ENCODE peak calls at places on chromosomes 5 and 9, in nine cellular contexts. One of them, this sample, is unnamed.

GRCh38 chr9:137446851-137447471 is 5.8 kb upstream of the ENTPD8 start:
- DNase-seq in prostate gland: no peak
- DNase-seq in heart left ventricle: no peak
- DNase-seq in NCI-H1930: no peak
- DNase-seq in GM12865: no peak
- DNase-seq in NCI-H1105: no peak
- DNase-seq in aorta: peak
- DNase-seq in stimulated activated CD4-positive, alpha-beta T cell treated with anti-CD3 and anti-CD28 coated beads, Interleukin-2, amount 100 ng/mL, for 48 hours: no peak
- DNase-seq in NCI-H345: no peak
- DNase-seq in this sample: peak

GRCh38 chr9:117679425-117679824 is 24.8 kb upstream of the TLR4 start:
- DNase-seq in prostate gland: no peak
- DNase-seq in heart left ventricle: no peak
- DNase-seq in NCI-H1930: no peak
- DNase-seq in GM12865: no peak
- DNase-seq in NCI-H1105: no peak
- DNase-seq in aorta: no peak
- DNase-seq in stimulated activated CD4-positive, alpha-beta T cell treated with anti-CD3 and anti-CD28 coated beads, Interleukin-2, amount 100 ng/mL, for 48 hours: no peak
- DNase-seq in NCI-H345: no peak
- DNase-seq in this sample: no peak

GRCh38 chr9:6897831-6898230 is 140.1 kb downstream of the KDM4C start:
- DNase-seq in prostate gland: no peak
- DNase-seq in heart left ventricle: no peak
- DNase-seq in NCI-H1930: no peak
- DNase-seq in GM12865: no peak
- DNase-seq in NCI-H1105: no peak
- DNase-seq in aorta: no peak
- DNase-seq in stimulated activated CD4-positive, alpha-beta T cell treated with anti-CD3 and anti-CD28 coated beads, Interleukin-2, amount 100 ng/mL, for 48 hours: no peak
- DNase-seq in NCI-H345: no peak
- DNase-seq in this sample: no peak

GRCh38 chr5:1171340-1171941 is 30.0 kb upstream of the SLC6A19 start:
- DNase-seq in prostate gland: no peak
- DNase-seq in heart left ventricle: no peak
- DNase-seq in NCI-H1930: no peak
- DNase-seq in GM12865: no peak
- DNase-seq in NCI-H1105: no peak
- DNase-seq in aorta: peak
- DNase-seq in stimulated activated CD4-positive, alpha-beta T cell treated with anti-CD3 and anti-CD28 coated beads, Interleukin-2, amount 100 ng/mL, for 48 hours: no peak
- DNase-seq in NCI-H345: no peak
- DNase-seq in this sample: peak

GRCh38 chr5:168022761-168023160 is 268.7 kb upstream of the WWC1 start:
- DNase-seq in prostate gland: no peak
- DNase-seq in heart left ventricle: no peak
- DNase-seq in NCI-H1930: no peak
- DNase-seq in GM12865: no peak
- DNase-seq in NCI-H1105: no peak
- DNase-seq in aorta: no peak
- DNase-seq in stimulated activated CD4-positive, alpha-beta T cell treated with anti-CD3 and anti-CD28 coated beads, Interleukin-2, amount 100 ng/mL, for 48 hours: no peak
- DNase-seq in NCI-H345: no peak
- DNase-seq in this sample: peak

GRCh38 chr5:158152151-158152550 is 293.2 kb upstream of the CLINT1 start:
- DNase-seq in prostate gland: no peak
- DNase-seq in heart left ventricle: no peak
- DNase-seq in NCI-H1930: no peak
- DNase-seq in GM12865: no peak
- DNase-seq in NCI-H1105: no peak
- DNase-seq in aorta: no peak
- DNase-seq in stimulated activated CD4-positive, alpha-beta T cell treated with anti-CD3 and anti-CD28 coated beads, Interleukin-2, amount 100 ng/mL, for 48 hours: no peak
- DNase-seq in NCI-H345: no peak
- DNase-seq in this sample: no peak

GRCh38 chr5:141345327-141345726 is 1.7 kb downstream of the PCDHGA3 start:
- DNase-seq in prostate gland: no peak
- DNase-seq in heart left ventricle: no peak
- DNase-seq in NCI-H1930: no peak
- DNase-seq in GM12865: no peak
- DNase-seq in NCI-H1105: no peak
- DNase-seq in aorta: no peak
- DNase-seq in stimulated activated CD4-positive, alpha-beta T cell treated with anti-CD3 and anti-CD28 coated beads, Interleukin-2, amount 100 ng/mL, for 48 hours: no peak
- DNase-seq in NCI-H345: no peak
- DNase-seq in this sample: no peak

GRCh38 chr5:1228121-1228520 is 2.9 kb downstream of the SLC6A18 start:
- DNase-seq in prostate gland: no peak
- DNase-seq in heart left ventricle: no peak
- DNase-seq in NCI-H1930: no peak
- DNase-seq in GM12865: no peak
- DNase-seq in NCI-H1105: no peak
- DNase-seq in aorta: no peak
- DNase-seq in stimulated activated CD4-positive, alpha-beta T cell treated with anti-CD3 and anti-CD28 coated beads, Interleukin-2, amount 100 ng/mL, for 48 hours: no peak
- DNase-seq in NCI-H345: no peak
- DNase-seq in this sample: no peak

GRCh38 chr5:138850854-138851253 is 24.3 kb downstream of the LRRTM2 start:
- DNase-seq in prostate gland: no peak
- DNase-seq in heart left ventricle: no peak
- DNase-seq in NCI-H1930: no peak
- DNase-seq in GM12865: no peak
- DNase-seq in NCI-H1105: no peak
- DNase-seq in aorta: no peak
- DNase-seq in stimulated activated CD4-positive, alpha-beta T cell treated with anti-CD3 and anti-CD28 coated beads, Interleukin-2, amount 100 ng/mL, for 48 hours: no peak
- DNase-seq in NCI-H345: no peak
- DNase-seq in this sample: no peak

GRCh38 chr9:107739601-107740082 is 250.1 kb upstream of the KLF4 start:
- DNase-seq in prostate gland: peak
- DNase-seq in heart left ventricle: peak
- DNase-seq in NCI-H1930: no peak
- DNase-seq in GM12865: no peak
- DNase-seq in NCI-H1105: no peak
- DNase-seq in aorta: peak
- DNase-seq in stimulated activated CD4-positive, alpha-beta T cell treated with anti-CD3 and anti-CD28 coated beads, Interleukin-2, amount 100 ng/mL, for 48 hours: no peak
- DNase-seq in NCI-H345: no peak
- DNase-seq in this sample: peak

GRCh38 chr9:127131871-127132270 is 9.4 kb upstream of the ANGPTL2 start:
- DNase-seq in prostate gland: no peak
- DNase-seq in heart left ventricle: peak
- DNase-seq in NCI-H1930: no peak
- DNase-seq in GM12865: no peak
- DNase-seq in NCI-H1105: no peak
- DNase-seq in aorta: no peak
- DNase-seq in stimulated activated CD4-positive, alpha-beta T cell treated with anti-CD3 and anti-CD28 coated beads, Interleukin-2, amount 100 ng/mL, for 48 hours: no peak
- DNase-seq in NCI-H345: no peak
- DNase-seq in this sample: no peak

GRCh38 chr9:114662081-114662989 is 4.7 kb upstream of the TEX53 start:
- DNase-seq in prostate gland: no peak
- DNase-seq in heart left ventricle: peak
- DNase-seq in NCI-H1930: peak
- DNase-seq in GM12865: peak
- DNase-seq in NCI-H1105: peak
- DNase-seq in aorta: no peak
- DNase-seq in stimulated activated CD4-positive, alpha-beta T cell treated with anti-CD3 and anti-CD28 coated beads, Interleukin-2, amount 100 ng/mL, for 48 hours: peak
- DNase-seq in NCI-H345: peak
- DNase-seq in this sample: no peak

GRCh38 chr9:21833090-21833801 is 30.8 kb downstream of the MTAP start:
- DNase-seq in prostate gland: no peak
- DNase-seq in heart left ventricle: no peak
- DNase-seq in NCI-H1930: no peak
- DNase-seq in GM12865: peak
- DNase-seq in NCI-H1105: peak
- DNase-seq in aorta: no peak
- DNase-seq in stimulated activated CD4-positive, alpha-beta T cell treated with anti-CD3 and anti-CD28 coated beads, Interleukin-2, amount 100 ng/mL, for 48 hours: no peak
- DNase-seq in NCI-H345: no peak
- DNase-seq in this sample: no peak

GRCh38 chr9:112140936-112141335 is 34.2 kb downstream of the SUSD1 start:
- DNase-seq in prostate gland: no peak
- DNase-seq in heart left ventricle: no peak
- DNase-seq in NCI-H1930: no peak
- DNase-seq in GM12865: no peak
- DNase-seq in NCI-H1105: no peak
- DNase-seq in aorta: no peak
- DNase-seq in stimulated activated CD4-positive, alpha-beta T cell treated with anti-CD3 and anti-CD28 coated beads, Interleukin-2, amount 100 ng/mL, for 48 hours: no peak
- DNase-seq in NCI-H345: no peak
- DNase-seq in this sample: no peak

GRCh38 chr5:151123897-151124751 is 33.5 kb downstream of the ANXA6 start:
- DNase-seq in prostate gland: peak
- DNase-seq in heart left ventricle: peak
- DNase-seq in NCI-H1930: no peak
- DNase-seq in GM12865: peak
- DNase-seq in NCI-H1105: peak
- DNase-seq in aorta: peak
- DNase-seq in stimulated activated CD4-positive, alpha-beta T cell treated with anti-CD3 and anti-CD28 coated beads, Interleukin-2, amount 100 ng/mL, for 48 hours: peak
- DNase-seq in NCI-H345: peak
- DNase-seq in this sample: peak

GRCh38 chr5:6404129-6404528 is 25.8 kb upstream of the MED10 start:
- DNase-seq in prostate gland: no peak
- DNase-seq in heart left ventricle: no peak
- DNase-seq in NCI-H1930: no peak
- DNase-seq in GM12865: peak
- DNase-seq in NCI-H1105: no peak
- DNase-seq in aorta: no peak
- DNase-seq in stimulated activated CD4-positive, alpha-beta T cell treated with anti-CD3 and anti-CD28 coated beads, Interleukin-2, amount 100 ng/mL, for 48 hours: no peak
- DNase-seq in NCI-H345: no peak
- DNase-seq in this sample: no peak

GRCh38 chr5:90510438-90510837 is 18.9 kb downstream of the LYSMD3 start:
- DNase-seq in prostate gland: no peak
- DNase-seq in heart left ventricle: no peak
- DNase-seq in NCI-H1930: no peak
- DNase-seq in GM12865: no peak
- DNase-seq in NCI-H1105: no peak
- DNase-seq in aorta: no peak
- DNase-seq in stimulated activated CD4-positive, alpha-beta T cell treated with anti-CD3 and anti-CD28 coated beads, Interleukin-2, amount 100 ng/mL, for 48 hours: no peak
- DNase-seq in NCI-H345: no peak
- DNase-seq in this sample: no peak

GRCh38 chr9:99253772-99254431 is 31.8 kb downstream of the SEC61B start:
- DNase-seq in prostate gland: no peak
- DNase-seq in heart left ventricle: no peak
- DNase-seq in NCI-H1930: no peak
- DNase-seq in GM12865: peak
- DNase-seq in NCI-H1105: no peak
- DNase-seq in aorta: no peak
- DNase-seq in stimulated activated CD4-positive, alpha-beta T cell treated with anti-CD3 and anti-CD28 coated beads, Interleukin-2, amount 100 ng/mL, for 48 hours: peak
- DNase-seq in NCI-H345: no peak
- DNase-seq in this sample: no peak

GRCh38 chr9:135009711-135010362 is 77.6 kb upstream of the OLFM1 start:
- DNase-seq in prostate gland: no peak
- DNase-seq in heart left ventricle: no peak
- DNase-seq in NCI-H1930: no peak
- DNase-seq in GM12865: peak
- DNase-seq in NCI-H1105: no peak
- DNase-seq in aorta: no peak
- DNase-seq in stimulated activated CD4-positive, alpha-beta T cell treated with anti-CD3 and anti-CD28 coated beads, Interleukin-2, amount 100 ng/mL, for 48 hours: no peak
- DNase-seq in NCI-H345: no peak
- DNase-seq in this sample: peak

GRCh38 chr5:90193185-90193822 is 216.3 kb downstream of the CETN3 start:
- DNase-seq in prostate gland: no peak
- DNase-seq in heart left ventricle: no peak
- DNase-seq in NCI-H1930: no peak
- DNase-seq in GM12865: no peak
- DNase-seq in NCI-H1105: no peak
- DNase-seq in aorta: no peak
- DNase-seq in stimulated activated CD4-positive, alpha-beta T cell treated with anti-CD3 and anti-CD28 coated beads, Interleukin-2, amount 100 ng/mL, for 48 hours: no peak
- DNase-seq in NCI-H345: no peak
- DNase-seq in this sample: no peak

GRCh38 chr9:26779072-26779471 is 113.5 kb downstream of the CAAP1 start:
- DNase-seq in prostate gland: no peak
- DNase-seq in heart left ventricle: no peak
- DNase-seq in NCI-H1930: no peak
- DNase-seq in GM12865: no peak
- DNase-seq in NCI-H1105: no peak
- DNase-seq in aorta: no peak
- DNase-seq in stimulated activated CD4-positive, alpha-beta T cell treated with anti-CD3 and anti-CD28 coated beads, Interleukin-2, amount 100 ng/mL, for 48 hours: no peak
- DNase-seq in NCI-H345: no peak
- DNase-seq in this sample: no peak

GRCh38 chr5:177312649-177313181 is 1.0 kb upstream of the MXD3 start:
- DNase-seq in prostate gland: no peak
- DNase-seq in heart left ventricle: no peak
- DNase-seq in NCI-H1930: peak
- DNase-seq in GM12865: peak
- DNase-seq in NCI-H1105: no peak
- DNase-seq in aorta: peak
- DNase-seq in stimulated activated CD4-positive, alpha-beta T cell treated with anti-CD3 and anti-CD28 coated beads, Interleukin-2, amount 100 ng/mL, for 48 hours: no peak
- DNase-seq in NCI-H345: peak
- DNase-seq in this sample: peak

GRCh38 chr9:14313951-14314423 is at the start of gene NFIB:
- DNase-seq in prostate gland: peak
- DNase-seq in heart left ventricle: peak
- DNase-seq in NCI-H1930: no peak
- DNase-seq in GM12865: no peak
- DNase-seq in NCI-H1105: peak
- DNase-seq in aorta: peak
- DNase-seq in stimulated activated CD4-positive, alpha-beta T cell treated with anti-CD3 and anti-CD28 coated beads, Interleukin-2, amount 100 ng/mL, for 48 hours: no peak
- DNase-seq in NCI-H345: peak
- DNase-seq in this sample: peak

GRCh38 chr9:129552064-129552463 is 68.8 kb downstream of the C9orf50 start:
- DNase-seq in prostate gland: no peak
- DNase-seq in heart left ventricle: no peak
- DNase-seq in NCI-H1930: no peak
- DNase-seq in GM12865: no peak
- DNase-seq in NCI-H1105: no peak
- DNase-seq in aorta: no peak
- DNase-seq in stimulated activated CD4-positive, alpha-beta T cell treated with anti-CD3 and anti-CD28 coated beads, Interleukin-2, amount 100 ng/mL, for 48 hours: no peak
- DNase-seq in NCI-H345: no peak
- DNase-seq in this sample: peak

GRCh38 chr9:1869843-1870242 is 145.3 kb upstream of the SMARCA2 start:
- DNase-seq in prostate gland: peak
- DNase-seq in heart left ventricle: no peak
- DNase-seq in NCI-H1930: peak
- DNase-seq in GM12865: peak
- DNase-seq in NCI-H1105: peak
- DNase-seq in aorta: no peak
- DNase-seq in stimulated activated CD4-positive, alpha-beta T cell treated with anti-CD3 and anti-CD28 coated beads, Interleukin-2, amount 100 ng/mL, for 48 hours: peak
- DNase-seq in NCI-H345: peak
- DNase-seq in this sample: no peak

GRCh38 chr5:18792145-18792544 is 1157.9 kb downstream of the TAF11L14 start:
- DNase-seq in prostate gland: no peak
- DNase-seq in heart left ventricle: no peak
- DNase-seq in NCI-H1930: no peak
- DNase-seq in GM12865: no peak
- DNase-seq in NCI-H1105: no peak
- DNase-seq in aorta: no peak
- DNase-seq in stimulated activated CD4-positive, alpha-beta T cell treated with anti-CD3 and anti-CD28 coated beads, Interleukin-2, amount 100 ng/mL, for 48 hours: no peak
- DNase-seq in NCI-H345: peak
- DNase-seq in this sample: no peak

This sample was measured in Right ventricle myocardium inferior.